ENCODE peak calls at places on chromosomes 16 and 17, in five cellular contexts. H is SK-N-SH, R is PC-3, U is neural progenitor cell, Q is GM23248. T is an unnamed sample. For H3K27me3, the result is how much of the 10 kb centered on the place peaks cover.

GRCh38 chr16:85205747-85206471 is 93.6 kb upstream of the CIBAR2 start:
- DNase-seq in H (peak), Q (peak), R (no peak), U (no peak), T (no peak)

GRCh38 chr17:78798695-78799559 is 16.9 kb upstream of the CYTH1 start:
- DNase-seq in Q (peak), U (peak), H (peak), R (peak), T (peak)

GRCh38 chr17:62876063-62876462 is 67.9 kb upstream of the MARCHF10 start:
- DNase-seq in R (peak), U (no peak), Q (peak), H (no peak), T (no peak)

GRCh38 chr17:49699967-49700575 is 7.7 kb downstream of the SLC35B1 start:
- DNase-seq in H (no peak), R (no peak), Q (no peak), U (no peak), T (no peak)

GRCh38 chr16:17328971-17329370 is 141.8 kb downstream of the XYLT1 start:
- DNase-seq in H (peak), R (no peak), Q (peak), U (no peak), T (no peak)

GRCh38 chr16:22077700-22078313 is 14.5 kb upstream of the VWA3A start:
- DNase-seq in U (peak), Q (peak), H (peak), R (peak), T (peak)

GRCh38 chr17:21425736-21426135 is 49.6 kb downstream of the KCNJ12 start:
- DNase-seq in Q (peak), U (no peak), H (no peak), R (no peak), T (no peak)

GRCh38 chr17:46072998-46073397 is 73.9 kb downstream of the STH start:
- DNase-seq in Q (peak), U (no peak), R (peak), H (no peak), T (peak)

GRCh38 chr17:79031996-79032875 is 8.3 kb downstream of the C1QTNF1 start:
- DNase-seq in R (no peak), Q (no peak), U (no peak), H (no peak), T (no peak)

GRCh38 chr17:69945698-69946185 is 129.3 kb upstream of the KCNJ16 start:
- DNase-seq in H (no peak), U (no peak), R (no peak), Q (peak), T (no peak)

GRCh38 chr17:52181842-52182241 is 23.3 kb upstream of the CA10 start:
- DNase-seq in Q (no peak), R (peak), U (peak), H (no peak), T (peak)

GRCh38 chr17:27848941-27849340 is 44.2 kb downstream of the LYRM9 start:
- DNase-seq in Q (no peak), U (no peak), R (no peak), H (no peak), T (no peak)

GRCh38 chr16:54938351-54939346 is 8.0 kb downstream of the IRX5 start:
- DNase-seq in U (peak), Q (peak), R (no peak), H (no peak), T (peak)

GRCh38 chr17:751269-752001 is 629 bp downstream of the GEMIN4 start:
- DNase-seq in Q (peak), R (peak), H (peak), U (peak), T (peak)

DNA sequence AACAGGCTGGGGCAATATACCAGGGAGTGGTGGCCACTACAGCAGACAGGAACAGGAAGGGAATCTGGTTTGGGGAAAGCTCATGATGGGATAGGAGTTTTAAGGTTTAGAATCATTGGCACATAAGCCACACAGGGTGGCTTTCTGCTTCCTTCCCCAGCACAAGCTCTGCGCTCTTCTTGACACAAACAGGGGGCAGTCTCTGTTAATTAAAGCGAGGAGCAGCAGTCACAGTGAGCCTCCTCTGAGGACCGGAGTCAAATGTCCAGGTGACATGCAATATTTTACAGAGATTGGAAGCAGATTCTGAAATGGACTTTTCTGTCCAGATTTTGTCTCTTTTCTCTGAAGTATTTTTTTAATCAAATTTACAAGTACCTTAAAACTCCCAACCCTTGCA is 2.8 kb upstream of the SHISA9 start:
- DNase-seq in R (no peak), Q (no peak), U (peak), H (no peak), T (peak)
- H3K27me3 ChIP-seq in R (under half), Q (half or more), U (under half), H (under half), T (under half)

GRCh38 chr16:30808163-30808562 is 21.2 kb upstream of the ZNF629 start:
- DNase-seq in Q (no peak), R (no peak), U (no peak), H (no peak), T (no peak)

GRCh38 chr16:30816769-30817168 is 29.8 kb upstream of the ZNF629 start:
- DNase-seq in R (no peak), H (no peak), U (no peak), Q (no peak), T (no peak)

GRCh38 chr16:30813821-30814189 is 26.8 kb upstream of the ZNF629 start:
- DNase-seq in R (no peak), U (no peak), H (no peak), Q (no peak), T (no peak)
- TF ChIP-seq EZH2phosphoT487 in R (no peak), U (no peak), H (no peak), Q (no peak), T (no peak)

GRCh38 chr17:48630009-48630924 is 4.1 kb upstream of the HOXB9 start:
- DNase-seq in H (no peak), Q (no peak), U (no peak), R (no peak), T (no peak)
- H3K27me3 ChIP-seq in H (half or more), Q (half or more), U (half or more), R (half or more), T (half or more)

DNA sequence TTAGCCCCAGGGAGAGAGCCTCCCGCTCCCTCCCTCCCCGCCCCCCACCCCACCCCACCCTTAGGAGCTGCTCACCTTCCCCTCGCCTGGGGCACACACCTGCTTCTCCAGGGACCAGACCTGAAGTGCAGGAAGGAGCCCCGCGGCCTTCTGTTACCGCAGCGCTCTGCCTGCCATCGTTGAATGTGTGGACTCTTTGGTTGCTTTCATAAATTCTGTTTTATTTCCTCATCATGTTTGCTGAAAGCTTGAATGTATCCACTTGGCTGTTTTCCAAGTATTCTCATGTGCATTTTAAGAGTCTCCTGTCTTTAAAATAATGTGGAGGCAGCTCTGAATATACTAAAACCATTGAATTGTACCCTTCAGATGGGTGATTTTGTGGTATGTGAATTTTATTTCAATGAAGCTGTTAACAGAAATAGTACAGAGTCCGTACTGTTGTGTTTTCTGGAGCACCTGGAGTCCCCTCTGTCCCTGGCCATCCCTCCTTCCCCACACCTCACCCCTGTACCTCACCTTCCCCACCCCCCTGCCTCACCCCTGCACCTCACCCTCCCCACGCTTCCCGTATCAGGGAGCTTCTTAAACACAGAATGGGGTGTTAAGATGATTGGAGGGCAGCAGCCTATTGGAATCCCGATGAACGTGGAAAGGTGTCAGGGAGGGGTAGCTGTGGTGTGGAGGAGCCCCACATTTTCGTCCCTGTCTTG is 25.5 kb downstream of the RAB11FIP3 start:
- DNase-seq in U (no peak), Q (no peak), R (no peak), H (no peak), T (no peak)
- TF ChIP-seq EZH2phosphoT487 in U (no peak), Q (no peak), R (no peak), H (no peak), T (no peak)

GRCh38 chr17:7838291-7839075 is 4.5 kb downstream of the KDM6B start:
- DNase-seq in Q (peak), H (peak), R (no peak), U (peak), T (peak)

GRCh38 chr17:7835818-7836595 is 2.0 kb downstream of the KDM6B start:
- DNase-seq in R (peak), U (peak), H (peak), Q (peak), T (peak)

GRCh38 chr17:7836596-7837374 is 2.8 kb downstream of the KDM6B start:
- DNase-seq in Q (peak), U (peak), R (peak), H (peak), T (peak)

GRCh38 chr17:7839199-7839889 is 5.3 kb downstream of the KDM6B start:
- DNase-seq in U (no peak), R (no peak), H (no peak), Q (no peak), T (no peak)

DNA sequence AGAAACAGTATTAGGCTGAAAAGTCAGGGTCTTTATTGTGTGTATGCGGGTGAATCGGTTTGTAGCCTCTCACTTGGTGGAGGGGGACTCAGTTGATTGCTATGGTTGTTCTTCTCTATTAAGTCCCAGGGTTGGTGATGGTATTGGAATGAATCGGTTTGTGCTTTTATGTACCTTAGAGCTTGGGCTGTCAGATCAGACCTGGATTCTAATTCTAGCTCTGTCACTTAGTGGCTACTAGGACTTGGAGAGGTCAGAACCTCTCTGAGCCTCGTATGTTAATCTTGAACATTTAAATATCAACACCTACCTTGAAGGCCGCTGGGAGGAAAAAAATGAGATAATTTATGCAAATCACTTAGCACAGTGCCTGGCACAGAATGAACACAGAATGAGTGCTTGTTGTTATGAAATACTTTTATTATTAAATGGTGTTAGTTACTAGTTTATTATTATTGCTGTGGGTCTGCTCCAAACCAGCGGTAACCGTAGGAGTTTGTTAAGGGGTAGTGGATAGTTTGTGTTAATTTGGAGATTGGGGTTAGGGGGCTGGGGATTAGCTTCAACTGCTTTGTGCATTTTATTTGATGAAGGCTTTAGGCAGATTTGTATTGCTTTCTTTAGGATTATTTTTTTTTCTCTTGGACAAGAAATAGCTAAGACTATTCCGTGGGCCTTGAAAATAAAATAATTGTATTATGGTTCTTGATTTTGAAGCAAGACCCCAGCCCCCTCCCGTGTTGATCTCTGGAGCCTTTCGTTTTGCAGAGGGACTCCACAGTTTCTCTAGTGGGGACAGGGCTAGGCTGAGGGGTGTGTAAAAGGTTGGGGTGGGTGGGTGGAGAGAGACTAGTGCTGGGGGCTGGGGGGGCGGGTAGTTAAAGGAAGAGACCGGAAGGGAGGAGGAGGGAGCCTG is 3.6 kb downstream of the KDM6B start:
- DNase-seq in U (peak), Q (peak), H (no peak), R (no peak), T (peak)
- H3K27me3 ChIP-seq in U (under half), Q (under half), H (under half), R (under half), T (half or more)

GRCh38 chr17:53472586-53472985 is 350.1 kb upstream of the KIF2B start:
- DNase-seq in U (no peak), H (no peak), Q (no peak), R (peak), T (no peak)
- TF ChIP-seq EZH2phosphoT487 in U (no peak), H (no peak), Q (no peak), R (no peak), T (no peak)

GRCh38 chr17:73166731-73167581 is 2.1 kb downstream of the SSTR2 start:
- DNase-seq in R (no peak), H (no peak), Q (peak), U (no peak), T (no peak)
- H3K27me3 ChIP-seq in R (half or more), H (under half), Q (half or more), U (half or more), T (half or more)

T was measured in GM23338.